ENCODE peak calls at places on chromosome 16, in eight cellular contexts. One of them, this sample, is unnamed.
A peak's percentile ranks its signal among the peaks of the same experiment; 100 is the strongest.

GRCh38 chr16:13055480-13055879 is 154.1 kb downstream of the SHISA9 start:
- DNase-seq in psoas muscle: no peak
- DNase-seq in esophagus muscularis mucosa: no peak
- DNase-seq in left ventricle myocardium inferior: no peak
- DNase-seq in neural progenitor cell: no peak
- DNase-seq in adrenal gland: no peak
- DNase-seq in heart left ventricle: no peak
- DNase-seq in endothelial cell of umbilical vein: no peak
- DNase-seq in this sample: no peak

GRCh38 chr16:17050468-17050867 is 420.3 kb downstream of the XYLT1 start:
- DNase-seq in psoas muscle: no peak
- DNase-seq in esophagus muscularis mucosa: no peak
- DNase-seq in left ventricle myocardium inferior: no peak
- DNase-seq in neural progenitor cell: no peak
- DNase-seq in adrenal gland: no peak
- DNase-seq in heart left ventricle: no peak
- DNase-seq in endothelial cell of umbilical vein: no peak
- DNase-seq in this sample: no peak

GRCh38 chr16:19113577-19114358 is at the start of gene ITPRIPL2:
- DNase-seq in psoas muscle: peak; percentile 93
- DNase-seq in esophagus muscularis mucosa: peak; percentile 95
- DNase-seq in left ventricle myocardium inferior: peak; percentile 93
- DNase-seq in neural progenitor cell: peak; percentile 76
- DNase-seq in adrenal gland: peak; percentile 89
- DNase-seq in heart left ventricle: peak; percentile 92
- DNase-seq in endothelial cell of umbilical vein: peak; percentile 83
- DNase-seq in this sample: no peak

GRCh38 chr16:58120216-58120615 is 9.0 kb downstream of the CFAP20 start:
- DNase-seq in psoas muscle: no peak
- DNase-seq in esophagus muscularis mucosa: no peak
- DNase-seq in left ventricle myocardium inferior: no peak
- DNase-seq in neural progenitor cell: no peak
- DNase-seq in adrenal gland: no peak
- DNase-seq in heart left ventricle: no peak
- DNase-seq in endothelial cell of umbilical vein: peak; percentile 46
- DNase-seq in this sample: no peak

GRCh38 chr16:30948956-30949654 is at the start of gene ORAI3:
- DNase-seq in psoas muscle: peak; percentile 77
- DNase-seq in esophagus muscularis mucosa: no peak
- DNase-seq in left ventricle myocardium inferior: peak; percentile 84
- DNase-seq in neural progenitor cell: peak; percentile 84
- DNase-seq in adrenal gland: peak; percentile 87
- DNase-seq in heart left ventricle: peak; percentile 87
- DNase-seq in endothelial cell of umbilical vein: peak; percentile 52
- DNase-seq in this sample: no peak

GRCh38 chr16:10935491-10935890 is 6.8 kb downstream of the DEXI start:
- DNase-seq in psoas muscle: no peak
- DNase-seq in esophagus muscularis mucosa: no peak
- DNase-seq in left ventricle myocardium inferior: no peak
- DNase-seq in neural progenitor cell: no peak
- DNase-seq in adrenal gland: no peak
- DNase-seq in heart left ventricle: no peak
- DNase-seq in endothelial cell of umbilical vein: no peak
- DNase-seq in this sample: no peak

GRCh38 chr16:56632160-56632847 is at the start of gene MT1M:
- DNase-seq in psoas muscle: peak; percentile 82
- DNase-seq in esophagus muscularis mucosa: no peak
- DNase-seq in left ventricle myocardium inferior: peak; percentile 72
- DNase-seq in neural progenitor cell: peak; percentile 66
- DNase-seq in adrenal gland: peak; percentile 47
- DNase-seq in heart left ventricle: peak; percentile 57
- DNase-seq in endothelial cell of umbilical vein: no peak
- DNase-seq in this sample: no peak

GRCh38 chr16:88787579-88788314 is 2.7 kb upstream of the PIEZO1 start:
- DNase-seq in psoas muscle: no peak
- DNase-seq in esophagus muscularis mucosa: no peak
- DNase-seq in left ventricle myocardium inferior: no peak
- DNase-seq in neural progenitor cell: no peak
- DNase-seq in adrenal gland: no peak
- DNase-seq in heart left ventricle: no peak
- DNase-seq in endothelial cell of umbilical vein: no peak
- DNase-seq in this sample: no peak

GRCh38 chr16:87086575-87086974 is 230.6 kb downstream of the C16orf95 start:
- DNase-seq in psoas muscle: no peak
- DNase-seq in esophagus muscularis mucosa: no peak
- DNase-seq in left ventricle myocardium inferior: no peak
- DNase-seq in neural progenitor cell: no peak
- DNase-seq in adrenal gland: no peak
- DNase-seq in heart left ventricle: no peak
- DNase-seq in endothelial cell of umbilical vein: no peak
- DNase-seq in this sample: no peak

GRCh38 chr16:12081048-12081404 is 104.5 kb downstream of the SNX29 start:
- DNase-seq in psoas muscle: no peak
- DNase-seq in esophagus muscularis mucosa: no peak
- DNase-seq in left ventricle myocardium inferior: no peak
- DNase-seq in neural progenitor cell: no peak
- DNase-seq in adrenal gland: no peak
- DNase-seq in heart left ventricle: peak; percentile 2
- DNase-seq in endothelial cell of umbilical vein: no peak
- DNase-seq in this sample: no peak

GRCh38 chr16:30567991-30568638 is 3.4 kb downstream of the ZNF688 start:
- DNase-seq in psoas muscle: no peak
- DNase-seq in esophagus muscularis mucosa: no peak
- DNase-seq in left ventricle myocardium inferior: no peak
- DNase-seq in neural progenitor cell: no peak
- DNase-seq in adrenal gland: no peak
- DNase-seq in heart left ventricle: no peak
- DNase-seq in endothelial cell of umbilical vein: no peak
- DNase-seq in this sample: peak; percentile 33

GRCh38 chr16:58492735-58493134 is 7.2 kb upstream of the NDRG4 start:
- DNase-seq in psoas muscle: no peak
- DNase-seq in esophagus muscularis mucosa: no peak
- DNase-seq in left ventricle myocardium inferior: no peak
- DNase-seq in neural progenitor cell: peak; percentile 54
- DNase-seq in adrenal gland: no peak
- DNase-seq in heart left ventricle: no peak
- DNase-seq in endothelial cell of umbilical vein: no peak
- DNase-seq in this sample: no peak

GRCh38 chr16:38941-39892 is 14.2 kb downstream of the POLR3K start:
- DNase-seq in psoas muscle: no peak
- DNase-seq in esophagus muscularis mucosa: no peak
- DNase-seq in left ventricle myocardium inferior: no peak
- DNase-seq in neural progenitor cell: no peak
- DNase-seq in adrenal gland: no peak
- DNase-seq in heart left ventricle: no peak
- DNase-seq in endothelial cell of umbilical vein: no peak
- DNase-seq in this sample: no peak

GRCh38 chr16:50627419-50627818 is 53.7 kb downstream of the SNX20 start:
- DNase-seq in psoas muscle: peak; percentile 38
- DNase-seq in esophagus muscularis mucosa: peak; percentile 94
- DNase-seq in left ventricle myocardium inferior: peak; percentile 50
- DNase-seq in neural progenitor cell: peak; percentile 58
- DNase-seq in adrenal gland: no peak
- DNase-seq in heart left ventricle: peak; percentile 59
- DNase-seq in endothelial cell of umbilical vein: no peak
- DNase-seq in this sample: no peak
- TF ChIP-seq CTCF in psoas muscle: peak; percentile 26
- TF ChIP-seq CTCF in esophagus muscularis mucosa: peak; percentile 72
- TF ChIP-seq CTCF in left ventricle myocardium inferior: peak; percentile 61
- TF ChIP-seq CTCF in neural progenitor cell: peak; percentile 36
- TF ChIP-seq CTCF in adrenal gland: no peak
- TF ChIP-seq CTCF in heart left ventricle: no peak
- TF ChIP-seq CTCF in endothelial cell of umbilical vein: no peak
- TF ChIP-seq CTCF in this sample: peak; percentile 22

GRCh38 chr16:28259781-28260150 is 32.6 kb upstream of the SBK1 start:
- DNase-seq in psoas muscle: no peak
- DNase-seq in esophagus muscularis mucosa: no peak
- DNase-seq in left ventricle myocardium inferior: no peak
- DNase-seq in neural progenitor cell: no peak
- DNase-seq in adrenal gland: no peak
- DNase-seq in heart left ventricle: no peak
- DNase-seq in endothelial cell of umbilical vein: no peak
- DNase-seq in this sample: no peak
- H3K27me3 ChIP-seq in psoas muscle: no peaks in the 10 kb centered on the region
- H3K27me3 ChIP-seq in esophagus muscularis mucosa: no peaks in the 10 kb centered on the region
- H3K27me3 ChIP-seq in left ventricle myocardium inferior: peaks cover 27% of the 10 kb centered on the region
- H3K27me3 ChIP-seq in neural progenitor cell: no peaks in the 10 kb centered on the region
- H3K27me3 ChIP-seq in adrenal gland: peaks cover 14% of the 10 kb centered on the region
- H3K27me3 ChIP-seq in heart left ventricle: no peaks in the 10 kb centered on the region
- H3K27me3 ChIP-seq in endothelial cell of umbilical vein: peaks cover 3% of the 10 kb centered on the region
- H3K27me3 ChIP-seq in this sample: peaks cover 35% of the 10 kb centered on the region

DNA sequence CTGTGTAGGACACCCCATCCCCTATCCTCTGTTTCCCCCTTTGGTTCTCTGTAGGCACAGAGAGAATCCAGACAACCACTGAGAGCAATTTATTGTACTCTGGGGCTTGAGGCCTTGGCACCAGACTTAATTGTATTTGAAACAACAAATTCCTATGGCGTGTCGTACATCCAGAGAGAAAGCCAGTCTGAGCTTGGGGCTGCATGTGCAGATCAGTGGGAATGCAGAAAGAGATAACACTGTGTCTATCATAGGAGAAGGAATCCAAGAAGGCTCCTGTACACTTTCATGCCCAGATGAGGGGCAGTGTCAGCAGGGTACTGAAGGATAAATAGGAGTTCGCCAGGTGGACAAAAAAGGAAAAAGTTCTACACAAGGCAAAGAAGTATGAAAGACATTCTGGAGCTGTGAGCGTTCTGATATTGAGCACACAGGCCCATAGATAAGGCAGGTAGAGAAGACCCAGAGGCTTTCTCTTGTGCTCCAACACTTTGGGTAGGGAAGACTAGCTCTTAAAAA is 22.0 kb upstream of the IL4R start:
- DNase-seq in psoas muscle: no peak
- DNase-seq in esophagus muscularis mucosa: no peak
- DNase-seq in left ventricle myocardium inferior: no peak
- DNase-seq in neural progenitor cell: no peak
- DNase-seq in adrenal gland: no peak
- DNase-seq in heart left ventricle: no peak
- DNase-seq in endothelial cell of umbilical vein: no peak
- DNase-seq in this sample: no peak
- H3K4me3 ChIP-seq in psoas muscle: no peak overlapping the region
- H3K4me3 ChIP-seq in esophagus muscularis mucosa: no peak overlapping the region
- H3K4me3 ChIP-seq in left ventricle myocardium inferior: no peak overlapping the region
- H3K4me3 ChIP-seq in neural progenitor cell: no peak overlapping the region
- H3K4me3 ChIP-seq in adrenal gland: no peak overlapping the region
- H3K4me3 ChIP-seq in heart left ventricle: no peak overlapping the region
- H3K4me3 ChIP-seq in endothelial cell of umbilical vein: no peak overlapping the region
- H3K4me3 ChIP-seq in this sample: no peak overlapping the region

GRCh38 chr16:81823111-81823510 is 44.0 kb downstream of the PLCG2 start:
- DNase-seq in psoas muscle: no peak
- DNase-seq in esophagus muscularis mucosa: no peak
- DNase-seq in left ventricle myocardium inferior: peak; percentile 27
- DNase-seq in neural progenitor cell: no peak
- DNase-seq in adrenal gland: no peak
- DNase-seq in heart left ventricle: peak; percentile 33
- DNase-seq in endothelial cell of umbilical vein: peak; percentile 39
- DNase-seq in this sample: no peak
- TF ChIP-seq CTCF in psoas muscle: no peak
- TF ChIP-seq CTCF in esophagus muscularis mucosa: no peak
- TF ChIP-seq CTCF in left ventricle myocardium inferior: no peak
- TF ChIP-seq CTCF in neural progenitor cell: no peak
- TF ChIP-seq CTCF in adrenal gland: no peak
- TF ChIP-seq CTCF in heart left ventricle: no peak
- TF ChIP-seq CTCF in endothelial cell of umbilical vein: no peak
- TF ChIP-seq CTCF in this sample: no peak

GRCh38 chr16:80129791-80130190 is 411.0 kb upstream of the DYNLRB2 start:
- DNase-seq in psoas muscle: no peak
- DNase-seq in esophagus muscularis mucosa: peak; percentile 90
- DNase-seq in left ventricle myocardium inferior: no peak
- DNase-seq in neural progenitor cell: no peak
- DNase-seq in adrenal gland: no peak
- DNase-seq in heart left ventricle: no peak
- DNase-seq in endothelial cell of umbilical vein: no peak
- DNase-seq in this sample: no peak
- H3K27me3 ChIP-seq in psoas muscle: no peaks in the 10 kb centered on the region
- H3K27me3 ChIP-seq in esophagus muscularis mucosa: no peaks in the 10 kb centered on the region
- H3K27me3 ChIP-seq in left ventricle myocardium inferior: peaks cover 7% of the 10 kb centered on the region
- H3K27me3 ChIP-seq in neural progenitor cell: no peaks in the 10 kb centered on the region
- H3K27me3 ChIP-seq in adrenal gland: no peaks in the 10 kb centered on the region
- H3K27me3 ChIP-seq in heart left ventricle: no peaks in the 10 kb centered on the region
- H3K27me3 ChIP-seq in endothelial cell of umbilical vein: no peaks in the 10 kb centered on the region
- H3K27me3 ChIP-seq in this sample: peaks cover 5% of the 10 kb centered on the region